ENCODE peak calls at places on chromosome 1, in seven cellular contexts. U is psoas muscle; Q is K562; A is ovary; G is right cardiac atrium; E is tibial artery; M is CD8-positive, alpha-beta memory T cell. W is an unnamed sample. For H3K4me1, the result is how much of the 10 kb centered on the place peaks cover.

GRCh38 chr1:73593379-73593778 is 604.6 kb downstream of the LRRIQ3 start:
- DNase-seq in U (no peak), Q (no peak), A (no peak), G (no peak), E (no peak), M (no peak), W (no peak)

GRCh38 chr1:24694380-24694843 is 50.8 kb upstream of the CLIC4 start:
- DNase-seq in U (no peak), Q (peak), A (no peak), G (peak), E (no peak), M (no peak), W (no peak)

GRCh38 chr1:43267291-43267805 is 2.4 kb upstream of the TMEM125 start:
- DNase-seq in U (no peak), Q (no peak), A (no peak), G (no peak), E (peak), M (no peak), W (no peak)

GRCh38 chr1:199010933-199011332 is 372.1 kb downstream of the PTPRC start:
- DNase-seq in U (no peak), Q (no peak), A (no peak), G (no peak), E (no peak), M (no peak), W (no peak)

GRCh38 chr1:24134376-24134775 is 8.6 kb downstream of the IL22RA1 start:
- DNase-seq in U (no peak), Q (no peak), A (no peak), G (no peak), E (no peak), M (no peak), W (no peak)

GRCh38 chr1:67564193-67564592 is 120.8 kb upstream of the GADD45A start:
- DNase-seq in U (peak), Q (no peak), A (no peak), G (peak), E (peak), M (no peak), W (no peak)

GRCh38 chr1:8276173-8276914 is 41.6 kb upstream of the SLC45A1 start:
- DNase-seq in U (no peak), Q (peak), A (no peak), G (no peak), E (no peak), M (no peak), W (no peak)

GRCh38 chr1:24414884-24415333 is 693 bp upstream of the NIPAL3 start:
- DNase-seq in U (no peak), Q (no peak), A (no peak), G (no peak), E (no peak), M (no peak), W (no peak)

GRCh38 chr1:65995928-65996327 is 203.2 kb downstream of the PDE4B start:
- DNase-seq in U (no peak), Q (no peak), A (no peak), G (no peak), E (no peak), M (no peak), W (no peak)

GRCh38 chr1:27602510-27603319 is 1.2 kb downstream of the AHDC1 start:
- DNase-seq in U (peak), Q (peak), A (peak), G (peak), E (peak), M (no peak), W (no peak)

GRCh38 chr1:224523676-224524075 is 89.1 kb upstream of the WDR26 start:
- DNase-seq in U (no peak), Q (no peak), A (no peak), G (no peak), E (no peak), M (no peak), W (no peak)

GRCh38 chr1:192575499-192576189 is at the start of gene RGS1:
- DNase-seq in U (no peak), Q (no peak), A (no peak), G (peak), E (peak), M (peak), W (no peak)

GRCh38 chr1:10634428-10635384 is 160.0 kb downstream of the PEX14 start:
- DNase-seq in U (no peak), Q (no peak), A (no peak), G (peak), E (peak), M (no peak), W (no peak)

GRCh38 chr1:219067350-219067712 is 106.3 kb upstream of the LYPLAL1 start:
- DNase-seq in U (no peak), Q (no peak), A (no peak), G (no peak), E (no peak), M (no peak), W (no peak)

GRCh38 chr1:22117238-22117637 is 25.7 kb downstream of the WNT4 start:
- DNase-seq in U (no peak), Q (no peak), A (peak), G (no peak), E (no peak), M (no peak), W (no peak)
- H3K27ac ChIP-seq in U (no peak), Q (no peak), A (peak), G (no peak), E (no peak), M (no peak), W (no peak)

GRCh38 chr1:36367067-36367466 is 18.7 kb downstream of the STK40 start:
- DNase-seq in U (no peak), Q (no peak), A (no peak), G (peak), E (no peak), M (no peak), W (no peak)

GRCh38 chr1:36369061-36369470 is 16.7 kb downstream of the STK40 start:
- DNase-seq in U (peak), Q (peak), A (peak), G (peak), E (peak), M (peak), W (peak)

GRCh38 chr1:36366091-36366661 is 19.5 kb downstream of the STK40 start:
- DNase-seq in U (no peak), Q (no peak), A (peak), G (peak), E (no peak), M (peak), W (no peak)

GRCh38 chr1:36367798-36368197 is 17.9 kb downstream of the STK40 start:
- DNase-seq in U (no peak), Q (no peak), A (no peak), G (peak), E (no peak), M (no peak), W (no peak)

DNA sequence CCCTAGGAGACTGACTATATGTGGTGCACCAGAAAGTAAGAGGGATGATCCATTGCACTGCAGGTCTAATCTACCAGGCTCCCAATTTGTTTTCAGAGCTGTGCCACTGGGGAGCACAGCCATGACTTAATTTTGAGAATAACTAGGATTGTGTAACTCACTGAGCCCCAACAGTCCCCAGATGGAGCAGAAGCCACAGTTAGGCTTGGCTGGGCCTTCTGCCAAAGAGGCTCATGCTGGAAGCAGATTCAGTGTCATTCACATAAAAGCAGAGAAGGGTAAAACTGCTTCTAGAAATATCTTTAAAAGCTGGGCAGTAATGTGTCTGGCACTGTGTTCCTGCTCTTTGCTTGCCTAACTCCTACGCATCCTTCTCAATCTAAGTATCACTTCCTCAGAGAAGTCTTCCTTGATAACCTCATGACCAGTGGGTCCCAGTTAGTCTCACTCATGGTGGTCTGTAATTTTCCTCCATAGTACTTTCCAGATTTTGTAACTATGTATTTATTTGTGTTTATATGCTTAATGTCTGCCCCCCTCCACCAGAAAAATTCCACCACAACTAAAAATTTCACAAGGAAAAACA is 20.3 kb downstream of the STK40 start:
- DNase-seq in U (peak), Q (no peak), A (no peak), G (peak), E (no peak), M (no peak), W (no peak)
- H3K4me1 ChIP-seq in U (under half), Q (under half), A (under half), G (under half), E (under half), M (half or more), W (under half)

DNA sequence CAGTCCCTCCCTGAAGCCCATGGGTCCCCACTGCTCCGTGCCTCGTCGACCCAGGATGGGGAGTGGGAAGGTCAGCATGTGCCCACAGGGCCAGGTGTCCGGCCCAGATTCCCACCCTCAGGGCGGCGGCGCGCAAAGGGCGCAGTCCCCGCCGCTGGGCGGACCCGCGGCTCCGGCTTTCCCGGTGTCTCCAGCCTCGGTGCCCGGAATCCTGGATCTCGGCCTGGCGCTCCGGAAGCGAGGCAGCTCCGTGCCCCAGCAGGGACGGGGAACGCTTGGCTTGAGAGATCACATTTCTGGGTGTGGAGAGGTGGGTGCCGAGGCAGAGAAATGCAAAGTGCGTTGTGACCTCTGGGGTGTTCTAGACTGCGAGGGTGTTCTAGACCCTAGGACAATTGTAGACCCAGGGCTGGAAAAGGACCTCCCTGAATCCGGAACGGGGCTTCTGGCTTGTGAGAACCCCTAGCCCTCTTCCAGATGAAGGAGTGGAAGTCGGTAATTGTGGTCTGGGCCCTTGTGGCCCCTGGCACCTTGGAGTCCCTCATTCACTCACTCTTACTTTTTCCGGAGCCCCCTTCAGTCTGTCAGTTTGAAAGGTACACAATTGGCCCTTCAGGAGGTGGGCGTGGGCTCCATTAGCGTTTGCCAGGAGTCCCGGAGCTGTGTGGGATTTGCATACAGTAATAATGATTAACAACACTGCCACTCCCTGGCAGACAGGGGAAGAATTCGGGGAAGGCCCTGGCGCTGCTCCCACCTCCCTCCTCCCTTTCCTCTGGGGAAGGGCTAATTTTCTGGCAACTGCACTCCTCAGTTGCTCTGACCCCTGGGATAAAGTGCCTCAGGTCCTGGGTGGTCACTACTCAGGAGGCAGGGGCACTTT is 1.7 kb upstream of the KCND3 start:
- DNase-seq in U (peak), Q (peak), A (peak), G (peak), E (peak), M (no peak), W (peak)
- H3K4me3 ChIP-seq in U (peak), Q (no peak), A (peak), G (peak), E (peak), M (no peak), W (peak)

GRCh38 chr1:211323156-211324063 is 3.2 kb upstream of the TRAF5 start:
- DNase-seq in U (no peak), Q (peak), A (no peak), G (no peak), E (no peak), M (peak), W (peak)
- H3K27ac ChIP-seq in U (no peak), Q (no peak), A (no peak), G (no peak), E (no peak), M (no peak), W (no peak)

GRCh38 chr1:156708245-156708661 is 2.9 kb upstream of the CRABP2 start:
- DNase-seq in U (no peak), Q (no peak), A (no peak), G (peak), E (no peak), M (no peak), W (no peak)

GRCh38 chr1:156707486-156708244 is 2.3 kb upstream of the CRABP2 start:
- DNase-seq in U (peak), Q (no peak), A (no peak), G (peak), E (no peak), M (no peak), W (no peak)

GRCh38 chr1:156709031-156709430 is 3.6 kb upstream of the CRABP2 start:
- DNase-seq in U (no peak), Q (no peak), A (no peak), G (peak), E (no peak), M (no peak), W (no peak)

GRCh38 chr1:156711011-156711817 is 5.8 kb upstream of the CRABP2 start:
- DNase-seq in U (no peak), Q (no peak), A (no peak), G (peak), E (no peak), M (no peak), W (no peak)

DNA sequence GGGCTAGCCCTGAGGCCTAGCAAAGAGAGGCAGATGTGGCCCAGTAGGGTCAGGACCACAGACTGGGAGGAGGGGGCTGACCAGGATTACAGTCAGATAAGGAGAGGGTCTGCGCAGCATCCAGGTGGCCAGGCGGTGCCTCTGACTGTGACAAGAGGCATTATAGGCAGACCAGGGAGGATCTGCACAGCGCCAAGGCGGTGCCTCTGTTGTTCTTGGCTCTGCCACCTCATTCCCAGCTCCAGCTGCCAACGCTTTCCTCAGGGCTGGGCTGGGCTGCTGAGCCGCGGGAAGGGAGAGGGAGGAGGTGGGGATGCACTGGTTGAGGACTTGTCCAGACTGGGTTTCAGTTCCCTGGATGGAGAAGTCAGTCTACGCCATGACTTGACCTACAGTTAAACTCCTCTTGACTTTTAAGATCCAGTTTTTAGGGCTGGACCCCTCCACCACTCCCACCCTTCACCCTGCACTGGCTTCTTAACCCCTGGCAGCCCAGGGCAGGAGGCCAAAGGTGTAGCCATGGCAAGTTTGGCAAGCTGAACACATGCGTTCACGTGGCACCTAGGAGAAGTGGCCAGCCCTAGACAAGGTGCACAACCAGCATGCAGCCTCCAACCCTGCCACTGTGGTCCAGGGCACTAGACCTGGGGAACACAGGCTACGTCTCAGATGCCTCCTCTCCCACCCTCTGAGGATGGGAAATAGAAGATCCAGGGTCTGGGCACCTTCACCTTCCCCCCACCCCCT is 4.5 kb upstream of the CRABP2 start:
- DNase-seq in U (peak), Q (no peak), A (no peak), G (peak), E (peak), M (no peak), W (no peak)
- H3K4me1 ChIP-seq in U (under half), Q (under half), A (under half), G (under half), E (under half), M (under half), W (under half)

GRCh38 chr1:84869750-84870149 is 23.3 kb downstream of the LPAR3 start:
- DNase-seq in U (no peak), Q (no peak), A (no peak), G (no peak), E (no peak), M (no peak), W (no peak)
- H3K4me3 ChIP-seq in U (no peak), Q (no peak), A (no peak), G (no peak), E (no peak), M (no peak), W (no peak)

GRCh38 chr1:116475850-116476218 is 95.0 kb downstream of the CD58 start:
- DNase-seq in U (no peak), Q (no peak), A (no peak), G (no peak), E (no peak), M (no peak), W (no peak)

GRCh38 chr1:116474921-116475849 is 95.6 kb downstream of the CD58 start:
- DNase-seq in U (peak), Q (no peak), A (no peak), G (peak), E (no peak), M (no peak), W (no peak)

GRCh38 chr1:116466810-116467557 is 93.9 kb downstream of the ATP1A1 start:
- DNase-seq in U (no peak), Q (no peak), A (no peak), G (no peak), E (no peak), M (no peak), W (no peak)

GRCh38 chr1:116472431-116472961 is 98.3 kb downstream of the CD58 start:
- DNase-seq in U (no peak), Q (no peak), A (no peak), G (no peak), E (no peak), M (no peak), W (no peak)

GRCh38 chr1:116471241-116471640 is 98.2 kb downstream of the ATP1A1 start:
- DNase-seq in U (no peak), Q (peak), A (no peak), G (no peak), E (no peak), M (no peak), W (no peak)
- H3K27ac ChIP-seq in U (no peak), Q (no peak), A (no peak), G (no peak), E (no peak), M (no peak), W (no peak)

GRCh38 chr1:56517404-56518130 is 61.8 kb downstream of the PLPP3 start:
- DNase-seq in U (no peak), Q (peak), A (no peak), G (no peak), E (no peak), M (no peak), W (no peak)
- H3K4me1 ChIP-seq in U (under half), Q (under half), A (under half), G (under half), E (under half), M (under half), W (under half)

GRCh38 chr1:64098856-64099606 is 104.4 kb upstream of the UBE2U start:
- DNase-seq in U (no peak), Q (no peak), A (no peak), G (no peak), E (no peak), M (no peak), W (no peak)

GRCh38 chr1:64095832-64096231 is 107.6 kb upstream of the UBE2U start:
- DNase-seq in U (no peak), Q (no peak), A (no peak), G (no peak), E (no peak), M (no peak), W (no peak)

GRCh38 chr1:64100791-64101190 is 102.6 kb upstream of the UBE2U start:
- DNase-seq in U (no peak), Q (no peak), A (no peak), G (no peak), E (no peak), M (no peak), W (no peak)

GRCh38 chr1:64097859-64098258 is 105.6 kb upstream of the UBE2U start:
- DNase-seq in U (no peak), Q (no peak), A (no peak), G (no peak), E (no peak), M (no peak), W (no peak)

GRCh38 chr1:64098436-64098835 is 105.0 kb upstream of the UBE2U start:
- DNase-seq in U (no peak), Q (no peak), A (no peak), G (no peak), E (no peak), M (no peak), W (no peak)
- H3K4me3 ChIP-seq in U (no peak), Q (no peak), A (no peak), G (no peak), E (no peak), M (no peak), W (no peak)

W was measured in iPS DF 6.9.